ENCODE peak calls at places on chromosomes 7 and 10, in nine cellular contexts. G is COR-L47, Z is NCI-H2029, V is GM04504, S is EH, O is H9, D is A172, K is A549, N is fibroblast of mammary gland. X is an unnamed sample.

GRCh38 chr7:47303695-47304453 is 278.0 kb downstream of the TNS3 start:
- DNase-seq in G (no peak), Z (no peak), V (no peak), S (no peak), O (no peak), D (no peak), K (no peak), N (no peak), X (no peak)

GRCh38 chr7:105015631-105015965 is 1.6 kb downstream of the KMT2E start:
- DNase-seq in G (peak; percentile 67), Z (peak; percentile 19), V (no peak), S (peak; percentile 48), O (no peak), D (peak; percentile 17), K (no peak), N (no peak), X (peak; percentile 57)

GRCh38 chr10:70991140-70992124 is 103.1 kb upstream of the PCBD1 start:
- DNase-seq in G (no peak), Z (no peak), V (no peak), S (no peak), O (no peak), D (no peak), K (no peak), N (no peak), X (no peak)

GRCh38 chr10:20228748-20229147 is 412.5 kb downstream of the PLXDC2 start:
- DNase-seq in G (no peak), Z (no peak), V (no peak), S (no peak), O (no peak), D (no peak), K (no peak), N (no peak), X (no peak)

GRCh38 chr7:52938455-52939133 is 96.8 kb upstream of the POM121L12 start:
- DNase-seq in G (no peak), Z (no peak), V (no peak), S (no peak), O (no peak), D (no peak), K (no peak), N (no peak), X (no peak)

GRCh38 chr7:24548390-24548789 is 24.9 kb upstream of the PALS2 start:
- DNase-seq in G (no peak), Z (no peak), V (no peak), S (no peak), O (no peak), D (no peak), K (no peak), N (no peak), X (no peak)

GRCh38 chr10:96017227-96017687 is 26.1 kb upstream of the CCNJ start:
- DNase-seq in G (peak; percentile 20), Z (peak; percentile 5), V (peak; percentile 35), S (peak; percentile 65), O (peak; percentile 35), D (peak; percentile 54), K (peak; percentile 69), N (peak; percentile 66), X (peak; percentile 18)

GRCh38 chr7:111855161-111855841 is 293.0 kb upstream of the IMMP2L start:
- DNase-seq in G (peak; percentile 42), Z (no peak), V (peak; percentile 69), S (peak; percentile 75), O (peak; percentile 58), D (peak; percentile 80), K (peak; percentile 23), N (peak; percentile 82), X (peak; percentile 63)

GRCh38 chr10:130190737-130191115 is 54.5 kb downstream of the GLRX3 start:
- DNase-seq in G (no peak), Z (no peak), V (no peak), S (peak; percentile 3), O (no peak), D (no peak), K (no peak), N (no peak), X (no peak)

GRCh38 chr7:20193242-20193777 is 23.9 kb downstream of the MACC1 start:
- DNase-seq in G (no peak), Z (no peak), V (no peak), S (no peak), O (no peak), D (no peak), K (no peak), N (no peak), X (no peak)

GRCh38 chr10:112832361-112832878 is 117.6 kb upstream of the TCF7L2 start:
- DNase-seq in G (no peak), Z (no peak), V (no peak), S (peak; percentile 23), O (peak; percentile 95), D (peak; percentile 55), K (no peak), N (no peak), X (no peak)

GRCh38 chr7:130394421-130395188 is 14.3 kb downstream of the CPA1 start:
- DNase-seq in G (no peak), Z (no peak), V (no peak), S (no peak), O (no peak), D (no peak), K (no peak), N (no peak), X (no peak)

GRCh38 chr10:21500578-21500910 is 24.9 kb downstream of the SKIDA1 start:
- DNase-seq in G (no peak), Z (no peak), V (no peak), S (no peak), O (no peak), D (no peak), K (no peak), N (no peak), X (no peak)

GRCh38 chr7:24378871-24379608 is 95.0 kb downstream of the NPY start:
- DNase-seq in G (no peak), Z (no peak), V (no peak), S (peak; percentile 33), O (no peak), D (peak; percentile 97), K (peak; percentile 18), N (peak; percentile 38), X (no peak)

GRCh38 chr7:46352335-46352954 is 431.4 kb upstream of the IGFBP3 start:
- DNase-seq in G (no peak), Z (peak; percentile 21), V (peak; percentile 48), S (peak; percentile 75), O (peak; percentile 57), D (peak; percentile 74), K (peak; percentile 65), N (peak; percentile 70), X (peak; percentile 42)

GRCh38 chr10:93461807-93462178 is 20.3 kb downstream of the MYOF start:
- DNase-seq in G (no peak), Z (peak; percentile 78), V (no peak), S (peak; percentile 48), O (no peak), D (peak; percentile 96), K (no peak), N (peak; percentile 77), X (peak; percentile 18)

GRCh38 chr10:58631715-58632114 is 119.0 kb downstream of the BICC1 start:
- DNase-seq in G (no peak), Z (no peak), V (no peak), S (no peak), O (no peak), D (no peak), K (no peak), N (no peak), X (no peak)

GRCh38 chr10:123038782-123039631 is 30.2 kb downstream of the ACADSB start:
- DNase-seq in G (no peak), Z (no peak), V (no peak), S (no peak), O (no peak), D (no peak), K (no peak), N (no peak), X (no peak)

GRCh38 chr7:74027683-74028320 is at the start of gene ELN:
- DNase-seq in G (no peak), Z (no peak), V (no peak), S (peak; percentile 55), O (no peak), D (no peak), K (no peak), N (peak; percentile 30), X (peak; percentile 50)

GRCh38 chr7:151795168-151795754 is 81.7 kb downstream of the PRKAG2 start:
- DNase-seq in G (no peak), Z (no peak), V (no peak), S (no peak), O (no peak), D (no peak), K (no peak), N (no peak), X (no peak)

GRCh38 chr10:63702107-63702506 is 180.9 kb downstream of the REEP3 start:
- DNase-seq in G (peak; percentile 77), Z (peak; percentile 57), V (no peak), S (no peak), O (no peak), D (no peak), K (no peak), N (peak; percentile 51), X (no peak)

GRCh38 chr7:116540743-116541142 is 15.9 kb downstream of the CAV1 start:
- DNase-seq in G (no peak), Z (no peak), V (no peak), S (peak; percentile 42), O (no peak), D (no peak), K (peak; percentile 35), N (no peak), X (no peak)

GRCh38 chr7:159105066-159105780 is 39.4 kb downstream of the VIPR2 start:
- DNase-seq in G (no peak), Z (no peak), V (no peak), S (no peak), O (no peak), D (no peak), K (no peak), N (no peak), X (no peak)

GRCh38 chr10:122650331-122650730 is 49.3 kb downstream of the C10orf120 start:
- DNase-seq in G (no peak), Z (no peak), V (no peak), S (peak; percentile 0), O (no peak), D (no peak), K (no peak), N (no peak), X (no peak)

GRCh38 chr7:2032876-2033407 is 199.8 kb downstream of the MAD1L1 start:
- DNase-seq in G (no peak), Z (no peak), V (no peak), S (no peak), O (no peak), D (no peak), K (no peak), N (no peak), X (peak; percentile 6)

GRCh38 chr10:48821111-48821510 is 118.5 kb downstream of the LRRC18 start:
- DNase-seq in G (no peak), Z (no peak), V (no peak), S (no peak), O (no peak), D (no peak), K (no peak), N (no peak), X (no peak)

GRCh38 chr10:61900829-61901783 is at the start of gene ARID5B:
- DNase-seq in G (peak; percentile 48), Z (peak; percentile 4), V (no peak), S (peak; percentile 64), O (peak; percentile 38), D (peak; percentile 60), K (peak; percentile 83), N (peak; percentile 80), X (peak; percentile 62)

GRCh38 chr10:51425431-51425830 is 274.0 kb downstream of the CSTF2T start:
- DNase-seq in G (no peak), Z (no peak), V (peak; percentile 32), S (peak; percentile 22), O (no peak), D (no peak), K (no peak), N (no peak), X (peak; percentile 15)

GRCh38 chr10:77746313-77746712 is 108.7 kb upstream of the KCNMA1 start:
- DNase-seq in G (no peak), Z (no peak), V (no peak), S (peak; percentile 83), O (no peak), D (peak; percentile 89), K (no peak), N (peak; percentile 90), X (no peak)

GRCh38 chr7:988963-989529 is 6.1 kb downstream of the CYP2W1 start:
- DNase-seq in G (no peak), Z (no peak), V (no peak), S (no peak), O (no peak), D (no peak), K (no peak), N (no peak), X (peak; percentile 79)

GRCh38 chr10:33332183-33333031 is 2.1 kb downstream of the NRP1 start:
- DNase-seq in G (no peak), Z (no peak), V (no peak), S (peak; percentile 71), O (no peak), D (no peak), K (no peak), N (peak; percentile 75), X (peak; percentile 32)

X was measured in BE2C.